ENCODE peak calls at places on chromosomes 11 and 22, in eight cellular contexts. T is H1, V is HCT116, N is sigmoid colon, B is SK-N-SH, P is suprapubic skin, R is K562, M is spleen. G is an unnamed sample.

GRCh38 chr11:66151273-66151672 is 81.2 kb downstream of the PACS1 start:
- DNase-seq in T (no peak), M (no peak), R (no peak), V (no peak), P (no peak), N (no peak), B (no peak), G (no peak)

GRCh38 chr11:24422371-24422770 is 74.5 kb upstream of the LUZP2 start:
- DNase-seq in V (no peak), T (no peak), B (no peak), P (no peak), N (no peak), M (no peak), R (no peak), G (no peak)

GRCh38 chr11:112235750-112236390 is 9.6 kb downstream of the PTS start:
- DNase-seq in B (no peak), T (no peak), P (no peak), R (no peak), V (no peak), N (no peak), M (no peak), G (no peak)

GRCh38 chr11:100640646-100641045 is 46.4 kb upstream of the ARHGAP42 start:
- DNase-seq in N (no peak), P (no peak), M (no peak), V (no peak), B (no peak), T (no peak), R (no peak), G (no peak)

GRCh38 chr11:133993921-133994320 is 37.2 kb upstream of the IGSF9B start:
- DNase-seq in T (no peak), V (no peak), B (no peak), M (no peak), R (no peak), P (no peak), N (no peak), G (no peak)

GRCh38 chr11:128892866-128893565 is 1.9 kb downstream of the KCNJ5 start:
- DNase-seq in T (no peak), V (no peak), R (no peak), M (no peak), B (no peak), P (no peak), N (peak; percentile 25), G (no peak)

GRCh38 chr11:830295-831131 is 2.2 kb upstream of the CD151 start:
- DNase-seq in B (peak; percentile 85), T (no peak), R (no peak), V (no peak), P (no peak), M (peak; percentile 93), N (no peak), G (peak; percentile 74)

GRCh38 chr11:123060265-123061000 is 1.5 kb downstream of the HSPA8 start:
- DNase-seq in P (no peak), B (no peak), M (no peak), V (no peak), R (peak; percentile 17), N (no peak), T (no peak), G (no peak)

GRCh38 chr11:24635588-24636290 is 138.9 kb downstream of the LUZP2 start:
- DNase-seq in M (no peak), R (no peak), N (no peak), P (no peak), T (no peak), V (no peak), B (no peak), G (no peak)

DNA sequence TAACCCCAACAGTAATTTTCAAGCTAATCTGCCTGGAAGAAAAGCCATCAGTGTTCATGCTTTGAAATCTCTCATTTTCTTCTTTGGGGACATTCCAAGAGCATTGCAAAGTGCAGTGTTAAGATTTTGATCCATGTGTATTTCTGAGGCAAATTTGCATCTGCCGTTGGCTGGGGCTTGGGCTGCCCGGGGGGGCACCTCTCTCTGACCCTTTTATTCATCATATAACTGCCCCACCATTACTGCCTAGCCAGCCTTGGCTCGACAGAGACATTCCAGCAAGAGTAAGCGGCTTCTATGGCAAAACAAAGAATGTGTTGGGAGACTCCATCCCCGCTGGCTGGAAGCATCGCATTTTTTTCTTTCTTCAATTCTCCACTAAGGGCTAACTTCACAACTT is 483.5 kb downstream of the BRD1 start:
- DNase-seq in M (no peak), N (no peak), R (no peak), T (no peak), V (no peak), P (peak; percentile 1), B (no peak), G (no peak)
- H3K9me3 ChIP-seq in M (no peaks in the 10 kb centered on the region), N (no peaks in the 10 kb centered on the region), R (no peaks in the 10 kb centered on the region), T (no peaks in the 10 kb centered on the region), V (no peaks in the 10 kb centered on the region), P (no peaks in the 10 kb centered on the region), B (no peaks in the 10 kb centered on the region), G (no peaks in the 10 kb centered on the region)

DNA sequence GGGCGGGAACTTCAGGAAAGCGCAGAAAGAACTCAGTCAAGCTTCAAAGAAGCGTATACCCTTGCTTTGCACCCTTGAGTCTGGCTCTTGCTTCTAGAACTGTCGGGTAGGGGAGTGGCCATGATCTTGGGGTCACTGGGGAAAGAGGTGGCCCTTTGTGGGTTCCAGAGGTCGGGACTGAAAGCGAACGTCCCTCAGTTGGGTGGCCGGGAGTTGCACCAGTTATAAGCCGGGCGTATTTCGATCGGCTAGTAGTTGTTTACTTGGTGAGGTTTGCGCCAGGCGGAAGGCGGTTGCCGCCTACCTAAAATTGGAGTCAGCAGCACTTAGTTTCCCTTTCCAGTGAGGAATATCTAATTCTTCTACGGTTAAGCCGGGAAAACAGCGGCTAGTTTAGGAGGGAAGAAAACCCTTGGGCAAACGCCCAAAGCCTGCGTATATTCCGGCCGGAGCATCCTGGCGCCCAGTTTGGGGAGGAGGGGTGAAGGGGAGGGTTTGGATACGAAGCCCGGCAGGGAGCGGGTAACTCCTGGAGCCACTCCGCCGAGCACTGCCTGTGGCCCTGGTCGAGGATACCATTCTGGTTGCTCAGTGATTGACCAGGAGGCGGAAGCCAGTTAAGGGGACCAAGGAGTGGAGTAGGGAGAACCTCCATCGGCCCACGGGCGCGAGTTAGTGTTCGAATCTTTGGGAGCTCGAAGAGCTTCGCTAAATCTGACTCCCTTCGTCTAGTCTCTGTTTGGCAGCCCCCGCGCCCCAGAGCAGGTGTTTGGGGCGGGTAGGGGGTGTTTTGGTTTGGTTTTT is 810 bp upstream of the WT1 start:
- DNase-seq in T (no peak), M (peak; percentile 70), N (no peak), P (no peak), B (peak; percentile 23), R (no peak), V (no peak), G (no peak)
- TF ChIP-seq POLR2AphosphoS5 in T (no peak), M (peak; percentile 29), N (no peak), P (no peak), B (no peak), R (no peak), V (no peak), G (no peak)

GRCh38 chr11:78314753-78315152 is 102.9 kb downstream of the GAB2 start:
- DNase-seq in M (no peak), P (no peak), R (no peak), V (no peak), T (no peak), B (no peak), N (no peak), G (no peak)
- H3K9me3 ChIP-seq in M (no peaks in the 10 kb centered on the region), P (no peaks in the 10 kb centered on the region), R (no peaks in the 10 kb centered on the region), V (no peaks in the 10 kb centered on the region), T (no peaks in the 10 kb centered on the region), B (no peaks in the 10 kb centered on the region), N (no peaks in the 10 kb centered on the region), G (no peaks in the 10 kb centered on the region)

GRCh38 chr22:43166132-43166930 is 15.0 kb downstream of the TSPO start:
- DNase-seq in N (no peak), M (no peak), V (no peak), R (no peak), B (no peak), P (no peak), T (no peak), G (no peak)

GRCh38 chr22:43164636-43165035 is 13.3 kb downstream of the TSPO start:
- DNase-seq in B (no peak), M (no peak), R (no peak), V (no peak), T (no peak), N (no peak), P (no peak), G (no peak)

GRCh38 chr22:43160497-43161126 is 9.3 kb downstream of the TSPO start:
- DNase-seq in M (no peak), T (no peak), B (no peak), V (no peak), N (no peak), R (no peak), P (no peak), G (no peak)

GRCh38 chr22:43162412-43163150 is 11.2 kb downstream of the TSPO start:
- DNase-seq in B (no peak), T (no peak), P (no peak), N (no peak), M (no peak), V (no peak), R (no peak), G (no peak)

GRCh38 chr22:43163241-43163795 is 12.0 kb downstream of the TSPO start:
- DNase-seq in R (no peak), T (no peak), M (no peak), V (no peak), P (no peak), B (no peak), N (no peak), G (no peak)
- TF ChIP-seq POLR2AphosphoS5 in R (no peak), T (no peak), M (no peak), V (peak; percentile 35), P (no peak), B (no peak), N (no peak), G (no peak)

DNA sequence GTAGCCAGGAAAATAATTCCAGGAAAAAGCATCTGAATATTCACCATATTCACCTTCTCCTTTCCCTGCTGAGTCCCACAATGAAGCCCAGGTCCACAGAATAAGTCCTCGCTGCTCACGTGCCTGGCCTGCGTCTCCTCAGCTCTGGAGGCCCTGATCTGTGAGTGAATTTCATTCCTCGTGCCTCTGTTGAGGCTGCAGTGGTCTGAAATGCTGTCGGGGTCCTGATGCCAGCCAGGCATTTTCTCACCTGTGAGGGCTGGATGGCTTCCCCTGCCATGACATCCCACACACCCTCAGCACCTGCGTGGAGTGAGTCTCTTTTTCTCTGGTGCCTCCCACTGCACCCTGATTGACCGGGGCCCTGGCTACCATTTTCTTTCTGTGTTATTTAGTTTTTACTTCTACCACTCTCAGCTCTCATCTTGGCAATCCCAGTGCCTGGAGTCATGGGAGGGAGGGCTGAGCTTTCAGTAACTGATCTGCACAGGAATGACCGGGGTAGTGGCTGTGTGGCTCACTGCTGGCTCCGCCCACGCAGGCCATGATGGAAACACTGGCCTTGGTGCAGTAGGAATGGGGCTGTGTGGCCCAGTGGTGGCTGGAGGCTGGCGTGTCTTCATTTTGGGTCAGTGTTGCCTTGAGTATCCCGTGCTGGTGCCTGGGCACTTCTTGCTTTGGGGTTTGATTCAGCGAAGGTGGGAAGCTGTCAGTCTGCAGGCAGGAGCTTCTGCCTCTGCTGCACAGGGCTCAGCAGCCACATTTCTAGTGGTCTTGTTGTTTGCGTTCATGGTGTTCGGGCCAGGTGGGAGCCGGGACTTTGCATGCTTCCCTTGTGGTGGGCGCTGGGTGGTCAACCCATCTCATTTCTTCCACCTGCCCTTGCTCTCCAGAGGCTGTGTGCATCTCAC is 807.2 kb downstream of the TBC1D22A start:
- DNase-seq in R (no peak), N (no peak), M (no peak), V (no peak), P (peak; percentile 49), B (no peak), T (no peak), G (no peak)
- H3K9me3 ChIP-seq in R (no peaks in the 10 kb centered on the region), N (no peaks in the 10 kb centered on the region), M (no peaks in the 10 kb centered on the region), V (no peaks in the 10 kb centered on the region), P (no peaks in the 10 kb centered on the region), B (no peaks in the 10 kb centered on the region), T (peaks cover 85% of the 10 kb centered on the region), G (no peaks in the 10 kb centered on the region)

G was measured in breast epithelium.